ENCODE peak calls at places on chromosome 10, in ten cellular contexts. P is activated CD8-positive, alpha-beta memory T cell treated with anti-CD3 and anti-CD28 coated beads for 24 hours; Q is activated CD4-positive, alpha-beta T cell treated with anti-CD3 and anti-CD28 coated beads, Interleukin-2, amount 10 ng/mL, durations not matched to agents 7 days and 5 days; J is SHP77 treated with DMSO at 0.1 percent for 48 hours; O is LoVo; I is DND-41; T is CD8-positive, alpha-beta memory T cell; C is central memory CD4-positive, alpha-beta T cell; U is stimulated activated CD4-positive, alpha-beta T cell treated with anti-CD3 and anti-CD28 coated beads, Interleukin-4, amount 100 ng/mL, for 48 hours; R is T-cell. N is an unnamed sample.

GRCh38 chr10:124550305-124551034 is 88.8 kb downstream of the LHPP start:
- DNase-seq in R (no peak), C (no peak), Q (no peak), U (no peak), T (no peak), P (no peak), I (no peak), J (no peak), O (no peak), N (no peak)

GRCh38 chr10:113736576-113736975 is 14.9 kb upstream of the PLEKHS1 start:
- DNase-seq in I (no peak), C (no peak), P (no peak), R (no peak), O (no peak), U (no peak), Q (no peak), T (no peak), J (no peak), N (no peak)

GRCh38 chr10:28089467-28089866 is 90.6 kb upstream of the ODAD2 start:
- DNase-seq in R (no peak), U (no peak), I (no peak), Q (no peak), T (no peak), C (no peak), O (no peak), P (no peak), J (no peak), N (no peak)

GRCh38 chr10:61164458-61165160 is 220.6 kb upstream of the RHOBTB1 start:
- DNase-seq in C (no peak), J (no peak), P (no peak), Q (no peak), U (no peak), R (no peak), I (no peak), O (no peak), T (no peak), N (no peak)

GRCh38 chr10:86067436-86068050 is 299.1 kb downstream of the GRID1 start:
- DNase-seq in O (no peak), P (peak; percentile 26), C (no peak), I (no peak), J (no peak), Q (no peak), T (no peak), R (no peak), U (no peak), N (no peak)

GRCh38 chr10:7756360-7756992 is 31.3 kb downstream of the KIN start:
- DNase-seq in C (no peak), R (no peak), O (no peak), Q (peak; percentile 30), J (no peak), I (peak; percentile 28), T (peak; percentile 4), U (no peak), P (no peak), N (no peak)

GRCh38 chr10:110858297-110858934 is 13.3 kb upstream of the PDCD4 start:
- DNase-seq in R (no peak), C (no peak), J (no peak), O (peak; percentile 74), Q (no peak), T (no peak), P (no peak), U (no peak), I (no peak), N (no peak)

GRCh38 chr10:103882285-103883007 is 27.1 kb upstream of the SH3PXD2A start:
- DNase-seq in J (no peak), T (no peak), U (no peak), I (no peak), R (no peak), P (no peak), Q (no peak), C (no peak), O (no peak), N (no peak)

GRCh38 chr10:59463909-59464308 is 101.6 kb upstream of the FAM13C start:
- DNase-seq in T (no peak), R (no peak), P (no peak), Q (no peak), J (no peak), O (no peak), C (no peak), U (no peak), I (no peak), N (no peak)

GRCh38 chr10:42638821-42639270 is 476 bp upstream of the ZNF33B start:
- DNase-seq in I (no peak), U (peak; percentile 1), R (no peak), Q (no peak), C (no peak), O (no peak), J (no peak), P (no peak), T (no peak), N (no peak)

GRCh38 chr10:111360260-111360925 is 283.6 kb downstream of the ADRA2A start:
- DNase-seq in R (no peak), C (no peak), O (peak; percentile 23), Q (peak; percentile 7), I (no peak), U (no peak), T (no peak), J (peak; percentile 34), P (no peak), N (no peak)

GRCh38 chr10:77387247-77387646 is 250.4 kb downstream of the KCNMA1 start:
- DNase-seq in R (no peak), I (no peak), Q (no peak), C (no peak), U (no peak), T (no peak), O (no peak), P (no peak), J (no peak), N (no peak)

GRCh38 chr10:133325392-133325760 is 11.3 kb downstream of the CALY start:
- DNase-seq in R (no peak), Q (no peak), C (no peak), I (no peak), T (no peak), P (no peak), U (no peak), J (no peak), O (no peak), N (no peak)

GRCh38 chr10:35600193-35600592 is 4.9 kb upstream of the GJD4 start:
- DNase-seq in C (no peak), J (no peak), R (no peak), I (no peak), Q (no peak), U (no peak), P (no peak), T (no peak), O (no peak), N (no peak)

GRCh38 chr10:15321431-15322321 is 49.4 kb downstream of the FAM171A1 start:
- DNase-seq in Q (no peak), I (no peak), P (no peak), J (no peak), O (no peak), T (no peak), C (no peak), R (no peak), U (no peak), N (no peak)

GRCh38 chr10:26556756-26557640 is 118.9 kb downstream of the APBB1IP start:
- DNase-seq in R (no peak), U (no peak), Q (peak; percentile 53), T (peak; percentile 48), I (peak; percentile 45), C (peak; percentile 23), J (peak; percentile 31), O (peak; percentile 49), P (no peak), N (no peak)

GRCh38 chr10:11551915-11552602 is 59.4 kb downstream of the USP6NL start:
- DNase-seq in U (no peak), R (no peak), O (peak; percentile 68), P (no peak), J (no peak), I (no peak), Q (no peak), T (no peak), C (no peak), N (no peak)

GRCh38 chr10:107952649-107953589 is 788.4 kb upstream of the SORCS1 start:
- DNase-seq in T (no peak), U (no peak), O (no peak), J (no peak), C (no peak), P (no peak), Q (no peak), R (no peak), I (no peak), N (no peak)

GRCh38 chr10:124680675-124681074 is 63.5 kb downstream of the FAM53B start:
- DNase-seq in P (no peak), C (no peak), T (no peak), I (no peak), J (no peak), Q (no peak), O (no peak), U (no peak), R (no peak), N (no peak)

GRCh38 chr10:104232613-104233102 is 494 bp upstream of the CFAP43 start:
- DNase-seq in U (no peak), O (no peak), J (no peak), I (no peak), Q (no peak), C (no peak), T (no peak), P (no peak), R (no peak), N (no peak)

GRCh38 chr10:117734626-117735405 is 192.3 kb downstream of the EMX2 start:
- DNase-seq in T (no peak), R (no peak), C (no peak), I (no peak), P (no peak), Q (no peak), U (no peak), O (no peak), J (no peak), N (no peak)

GRCh38 chr10:100551733-100552132 is 16.0 kb downstream of the HIF1AN start:
- DNase-seq in R (no peak), J (no peak), T (no peak), I (no peak), U (no peak), P (no peak), O (no peak), Q (no peak), C (no peak), N (no peak)

GRCh38 chr10:21499910-21500577 is 25.4 kb downstream of the SKIDA1 start:
- DNase-seq in P (no peak), J (no peak), T (peak; percentile 19), R (no peak), I (no peak), C (no peak), U (no peak), O (no peak), Q (no peak), N (no peak)

GRCh38 chr10:127906548-127907377 is at the start of gene PTPRE:
- DNase-seq in U (peak; percentile 72), T (peak; percentile 42), C (peak; percentile 43), I (no peak), O (peak; percentile 78), Q (peak; percentile 56), R (no peak), J (no peak), P (peak; percentile 92), N (no peak)

GRCh38 chr10:112208981-112209380 is 25.4 kb upstream of the GPAM start:
- DNase-seq in T (no peak), Q (no peak), I (no peak), J (no peak), R (no peak), O (no peak), C (no peak), U (no peak), P (no peak), N (no peak)

N was measured in NK-92 treated with Interleukin-12 subunit alpha and Interleukin-12 subunit beta, amount 100 ng/mL, for 24 hours.